ENCODE peak calls at places on chromosomes 11 and 22, in five cellular contexts. J, G, Z, L and D are unnamed samples. For H3K4me1, the result is how much of the 10 kb centered on the place peaks cover.

GRCh38 chr11:75292943-75293342 is 52.4 kb downstream of the TPBGL start:
- DNase-seq in G (no peak), Z (no peak), J (no peak), L (no peak), D (no peak)

GRCh38 chr11:15688351-15688792 is 573.6 kb downstream of the INSC start:
- DNase-seq in L (no peak), Z (no peak), J (peak), G (no peak), D (no peak)

GRCh38 chr11:78338138-78338537 is 79.5 kb downstream of the GAB2 start:
- DNase-seq in L (no peak), J (no peak), G (no peak), Z (no peak), D (no peak)

GRCh38 chr11:36364551-36364950 is 68.5 kb downstream of the PRR5L start:
- DNase-seq in J (no peak), Z (peak), L (no peak), G (no peak), D (no peak)

GRCh38 chr11:27089746-27090145 is 49.1 kb downstream of the BBOX1 start:
- DNase-seq in Z (no peak), J (no peak), L (no peak), G (no peak), D (no peak)

GRCh38 chr11:58919561-58919960 is 19.7 kb upstream of the GLYATL1 start:
- DNase-seq in L (no peak), Z (no peak), J (no peak), G (no peak), D (no peak)

GRCh38 chr11:59158206-59159068 is 13.5 kb upstream of the DTX4 start:
- DNase-seq in G (peak), Z (peak), L (peak), J (peak), D (no peak)

GRCh38 chr11:63212742-63213141 is 30.7 kb downstream of the SLC22A25 start:
- DNase-seq in G (peak), J (no peak), L (peak), Z (peak), D (no peak)

GRCh38 chr11:116851631-116852030 is 14.2 kb upstream of the APOA1 start:
- DNase-seq in Z (no peak), G (no peak), L (no peak), J (no peak), D (peak)

GRCh38 chr22:46272196-46272595 is 4.4 kb downstream of the TTC38 start:
- DNase-seq in L (no peak), Z (no peak), J (no peak), G (no peak), D (no peak)

GRCh38 chr11:16356057-16356750 is at the start of gene SOX6:
- DNase-seq in J (no peak), G (no peak), Z (no peak), L (no peak), D (no peak)

GRCh38 chr11:3901249-3902025 is 46.0 kb downstream of the STIM1 start:
- DNase-seq in L (no peak), J (no peak), Z (no peak), G (no peak), D (no peak)

GRCh38 chr11:133955091-133955846 is 1.5 kb downstream of the IGSF9B start:
- DNase-seq in G (no peak), L (no peak), Z (no peak), J (peak), D (no peak)

GRCh38 chr11:74992852-74993251 is 4.1 kb downstream of the NEU3 start:
- DNase-seq in J (no peak), L (no peak), Z (no peak), G (peak), D (no peak)

GRCh38 chr11:107928767-107929507 is 689 bp downstream of the RAB39A start:
- DNase-seq in J (peak), Z (no peak), L (peak), G (peak), D (peak)

GRCh38 chr11:69002743-69003231 is 10.3 kb downstream of the MRGPRF start:
- DNase-seq in Z (no peak), J (no peak), L (no peak), G (no peak), D (no peak)

GRCh38 chr11:9263840-9264380 is 1.2 kb downstream of the DENND5A start:
- DNase-seq in Z (no peak), J (no peak), G (peak), L (peak), D (no peak)

GRCh38 chr11:78838417-78838816 is 263.8 kb upstream of the NARS2 start:
- DNase-seq in Z (peak), L (no peak), G (no peak), J (no peak), D (no peak)

GRCh38 chr22:47354668-47355387 is 592.4 kb downstream of the TBC1D22A start:
- DNase-seq in J (no peak), Z (no peak), L (no peak), G (no peak), D (no peak)

DNA sequence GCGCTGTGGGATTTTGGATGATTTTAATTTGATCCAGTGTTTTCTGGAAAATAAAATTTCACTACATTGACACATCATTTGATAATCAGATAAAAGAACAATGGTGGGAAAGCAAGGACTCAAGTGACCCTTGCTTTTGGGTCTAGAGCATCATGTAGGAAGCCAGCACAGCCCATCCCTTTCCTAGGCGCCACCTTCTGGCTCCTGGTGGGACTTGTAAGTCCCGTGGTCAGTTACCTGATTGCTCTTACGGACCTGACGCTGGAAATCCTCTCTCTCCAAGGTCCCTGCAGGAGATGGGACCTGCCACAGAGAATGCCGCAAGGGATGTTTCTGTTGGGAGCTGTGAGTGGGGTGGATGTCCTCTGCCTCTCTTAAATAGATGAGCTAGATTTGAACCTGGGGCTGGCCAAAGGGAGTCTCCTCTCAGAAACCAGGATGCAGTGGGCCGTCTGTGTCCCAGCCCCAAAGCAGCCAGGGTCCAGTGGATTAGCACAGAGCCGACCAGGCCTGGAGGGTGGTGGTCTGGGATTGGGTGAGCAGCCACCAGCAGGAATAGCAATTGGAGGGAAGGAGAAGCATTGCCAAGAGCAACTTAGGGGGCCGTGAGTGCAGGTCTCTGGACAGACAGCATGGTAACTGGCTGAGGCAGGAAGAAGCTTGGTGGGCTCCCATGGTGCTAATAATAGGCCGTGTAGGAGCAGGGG is 21.7 kb downstream of the TIMP3 start:
- DNase-seq in G (peak), Z (peak), J (no peak), L (peak), D (no peak)
- TF ChIP-seq CTCF in G (peak), Z (peak), J (peak), L (peak), D (no peak)

GRCh38 chr22:42639541-42640241 is 710 bp downstream of the ATP5MGL start:
- DNase-seq in G (no peak), Z (no peak), L (no peak), J (no peak), D (no peak)
- H3K4me1 ChIP-seq in G (under half), Z (under half), L (under half), J (half or more), D (half or more)

DNA sequence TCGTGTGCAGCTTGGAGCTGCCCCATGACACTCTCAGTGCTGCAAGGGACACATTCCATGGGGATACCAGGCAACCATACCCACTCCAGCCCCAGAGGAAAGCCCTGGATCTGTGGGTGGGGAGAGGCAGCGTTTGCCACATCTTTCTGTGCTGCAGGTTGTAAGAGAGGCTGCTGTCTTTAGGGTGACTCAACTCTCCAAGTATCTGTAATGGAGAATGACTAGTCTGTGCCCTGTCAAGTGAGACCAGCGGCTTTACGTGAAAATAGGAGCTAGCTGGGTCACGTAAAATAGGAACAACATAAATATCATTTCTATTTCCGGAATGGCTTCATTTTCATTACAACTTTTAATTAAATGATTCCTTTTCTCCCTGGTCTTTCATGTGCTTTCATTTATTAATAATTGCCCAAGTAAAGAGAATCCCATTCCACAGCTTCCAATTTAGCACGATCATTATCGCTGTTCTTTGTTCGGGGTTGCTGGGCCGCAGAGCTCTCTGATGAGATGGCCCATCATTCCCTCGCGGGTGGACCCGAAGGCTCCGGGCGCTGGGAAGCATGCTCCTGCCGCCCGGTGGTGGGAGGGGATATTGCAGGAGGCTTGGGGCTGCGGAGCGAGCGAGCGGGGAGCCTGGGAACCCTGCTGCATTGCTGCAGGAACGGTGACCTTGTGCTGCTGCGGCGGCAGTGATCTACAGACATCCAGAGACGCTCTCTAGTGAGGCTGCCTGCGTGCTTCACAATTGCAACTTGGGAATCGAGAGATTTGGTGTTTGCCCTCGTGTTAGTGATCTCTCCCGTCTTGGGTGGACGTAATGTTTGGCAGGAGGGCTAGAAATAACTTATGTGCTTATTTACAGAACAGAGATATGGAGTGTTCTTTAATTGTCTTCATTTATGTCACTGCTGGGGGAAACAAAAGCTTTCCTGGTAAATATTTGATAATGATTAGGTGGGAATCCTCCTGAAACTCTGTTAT is 10.6 kb downstream of the SLC6A5 start:
- DNase-seq in L (peak), Z (peak), G (peak), J (peak), D (peak)
- H3K4me3 ChIP-seq in L (peak), Z (peak), G (no peak), J (peak), D (no peak)

GRCh38 chr22:38305481-38306448 is 11.5 kb downstream of the CSNK1E start:
- DNase-seq in G (peak), L (no peak), Z (no peak), J (no peak), D (no peak)

GRCh38 chr22:38303974-38304373 is 13.3 kb downstream of the CSNK1E start:
- DNase-seq in L (no peak), J (no peak), Z (no peak), G (no peak), D (no peak)

GRCh38 chr22:38300197-38300945 is 16.9 kb downstream of the CSNK1E start:
- DNase-seq in J (no peak), G (no peak), Z (no peak), L (no peak), D (no peak)

GRCh38 chr22:38302906-38303305 is 14.3 kb downstream of the CSNK1E start:
- DNase-seq in G (no peak), J (no peak), Z (no peak), L (no peak), D (no peak)

DNA sequence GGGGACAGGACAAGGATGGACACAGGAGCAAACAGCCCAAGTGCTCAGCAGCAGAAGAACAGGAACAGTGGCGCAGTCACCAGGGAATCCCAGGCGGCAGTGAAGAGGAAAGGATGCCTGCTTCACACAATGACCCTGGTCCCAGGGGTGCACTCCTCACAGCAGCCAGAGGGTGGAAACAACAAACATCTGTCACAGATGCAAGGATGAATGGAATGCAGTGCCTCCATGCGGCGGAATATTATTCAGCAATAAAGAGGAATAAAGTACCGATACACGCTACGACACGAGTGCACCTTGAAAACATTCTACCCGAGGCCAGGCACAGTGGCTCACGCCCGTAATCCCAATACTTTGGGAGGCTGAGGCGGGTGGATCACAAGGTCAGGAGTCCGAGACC is 12.7 kb downstream of the CSNK1E start:
- DNase-seq in Z (no peak), G (no peak), L (no peak), J (peak), D (no peak)
- TF ChIP-seq CTCF in Z (no peak), G (no peak), L (no peak), J (peak), D (no peak)